ENCODE peak calls at places on chromosomes 1 and 21, in ten cellular contexts. S is colonic mucosa; I is CD4-positive, alpha-beta memory T cell; G is RWPE2; W is uterus; L is psoas muscle; T is heart right ventricle; Q is aorta; X is breast epithelium; B is heart left ventricle. Y is an unnamed sample. For H3K27me3, the result is how much of the 10 kb centered on the place peaks cover.

GRCh38 chr1:17181785-17182464 is 23.0 kb upstream of the PADI1 start:
- DNase-seq in Q (no peak), G (peak), X (no peak), W (no peak), T (no peak), B (no peak), L (no peak), S (no peak), I (peak), Y (peak)

GRCh38 chr1:183032122-183032921 is 9.1 kb downstream of the LAMC1 start:
- DNase-seq in I (no peak), X (no peak), W (no peak), G (no peak), T (no peak), S (no peak), L (no peak), Q (no peak), B (no peak), Y (no peak)

GRCh38 chr1:13583964-13584791 is 546 bp downstream of the PDPN start:
- DNase-seq in T (peak), W (peak), X (no peak), G (peak), L (peak), S (no peak), I (no peak), B (peak), Q (peak), Y (peak)

GRCh38 chr1:232837085-232837484 is 31.9 kb downstream of the MAP10 start:
- DNase-seq in S (no peak), T (no peak), Q (no peak), L (no peak), G (no peak), X (no peak), I (no peak), B (no peak), W (no peak), Y (no peak)

GRCh38 chr1:204003536-204003935 is 69.4 kb upstream of the SOX13 start:
- DNase-seq in L (no peak), X (no peak), Q (no peak), I (no peak), G (no peak), T (no peak), S (no peak), B (no peak), W (no peak), Y (no peak)

GRCh38 chr1:75640137-75640536 is 29.2 kb upstream of the SLC44A5 start:
- DNase-seq in B (no peak), G (no peak), X (no peak), I (no peak), L (no peak), S (no peak), Q (no peak), T (no peak), W (no peak), Y (no peak)

GRCh38 chr1:163063131-163064059 is 5.8 kb upstream of the RGS4 start:
- DNase-seq in Q (no peak), S (no peak), G (no peak), L (no peak), B (no peak), X (no peak), W (no peak), T (no peak), I (no peak), Y (no peak)

GRCh38 chr21:31505975-31506374 is 153.5 kb upstream of the SOD1 start:
- DNase-seq in I (peak), T (no peak), X (no peak), L (no peak), B (no peak), Q (no peak), S (no peak), G (no peak), W (no peak), Y (no peak)

GRCh38 chr1:177800386-177801058 is 169.3 kb downstream of the SEC16B start:
- DNase-seq in T (no peak), G (no peak), I (no peak), X (no peak), B (no peak), L (peak), W (no peak), Q (no peak), S (no peak), Y (no peak)

GRCh38 chr1:32539584-32540571 is 651 bp downstream of the ZBTB8A start:
- DNase-seq in T (peak), G (no peak), Q (peak), I (no peak), X (no peak), W (peak), B (peak), S (peak), L (peak), Y (peak)

GRCh38 chr1:32541064-32541566 is 1.9 kb downstream of the ZBTB8A start:
- DNase-seq in Q (no peak), B (no peak), W (no peak), G (no peak), T (no peak), S (no peak), I (no peak), X (no peak), L (no peak), Y (no peak)

GRCh38 chr1:32538887-32539583 is at the start of gene ZBTB8A:
- DNase-seq in T (peak), Q (peak), I (no peak), L (peak), G (peak), X (no peak), S (peak), W (peak), B (no peak), Y (peak)

GRCh38 chr1:32536764-32537163 is 2.5 kb upstream of the ZBTB8A start:
- DNase-seq in I (no peak), T (no peak), L (no peak), W (no peak), G (no peak), S (no peak), X (no peak), Q (no peak), B (no peak), Y (no peak)

DNA sequence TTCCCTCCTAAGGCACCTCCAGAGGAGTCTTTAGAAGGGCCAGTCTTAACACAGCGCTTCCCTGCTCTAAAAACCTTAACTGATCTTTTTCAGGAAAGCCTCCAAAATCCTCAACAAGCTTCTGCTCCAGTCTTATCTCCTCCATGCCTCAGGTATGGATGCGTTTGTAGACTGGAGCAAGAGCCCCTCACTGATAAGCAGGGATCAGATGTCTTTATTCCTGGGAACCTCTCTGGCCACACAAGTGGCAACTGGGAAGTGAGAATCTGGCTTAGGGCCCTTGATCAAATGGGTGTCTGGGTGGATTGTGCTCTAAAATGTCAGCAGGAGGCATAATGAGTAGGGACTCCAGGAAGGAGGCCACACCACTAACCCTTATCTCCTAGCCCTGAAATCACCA is 1.4 kb downstream of the ZBTB8A start:
- DNase-seq in G (no peak), L (no peak), T (no peak), S (no peak), X (no peak), W (no peak), B (no peak), Q (no peak), I (no peak), Y (no peak)
- H3K4me3 ChIP-seq in G (peak), L (peak), T (no peak), S (no peak), X (peak), W (peak), B (peak), Q (no peak), I (no peak), Y (no peak)

GRCh38 chr1:160053548-160054365 is 16.2 kb downstream of the KCNJ10 start:
- DNase-seq in G (no peak), I (no peak), X (no peak), T (no peak), S (no peak), W (no peak), Q (no peak), B (no peak), L (no peak), Y (no peak)

GRCh38 chr1:160056648-160057169 is 13.3 kb downstream of the KCNJ10 start:
- DNase-seq in G (no peak), W (no peak), B (no peak), I (no peak), L (no peak), Q (no peak), X (no peak), T (no peak), S (no peak), Y (no peak)

GRCh38 chr1:160061376-160062100 is 8.4 kb downstream of the KCNJ10 start:
- DNase-seq in G (no peak), I (no peak), W (no peak), B (no peak), L (no peak), Q (no peak), T (no peak), X (no peak), S (no peak), Y (no peak)

GRCh38 chr1:160062134-160062533 is 7.8 kb downstream of the KCNJ10 start:
- DNase-seq in Q (no peak), B (no peak), L (no peak), S (no peak), G (no peak), T (no peak), W (no peak), I (no peak), X (no peak), Y (no peak)

GRCh38 chr1:160058087-160058486 is 11.9 kb downstream of the KCNJ10 start:
- DNase-seq in Q (no peak), G (no peak), S (no peak), I (no peak), T (no peak), B (no peak), X (no peak), W (no peak), L (no peak), Y (no peak)
- H3K27me3 ChIP-seq in Q (under half), G (under half), S (under half), I (under half), T (under half), B (under half), X (under half), W (under half), L (under half), Y (under half)

GRCh38 chr1:174966000-174966572 is 33.7 kb upstream of the CACYBP start:
- DNase-seq in W (no peak), I (no peak), L (no peak), Q (no peak), X (no peak), G (no peak), T (no peak), B (no peak), S (no peak), Y (no peak)

GRCh38 chr1:174960362-174960761 is 39.4 kb upstream of the CACYBP start:
- DNase-seq in W (no peak), Q (no peak), I (no peak), L (no peak), B (no peak), T (no peak), G (no peak), S (no peak), X (no peak), Y (no peak)

GRCh38 chr1:174965006-174965971 is 34.5 kb upstream of the CACYBP start:
- DNase-seq in X (no peak), W (no peak), T (no peak), B (no peak), G (no peak), Q (no peak), I (no peak), S (peak), L (no peak), Y (peak)

GRCh38 chr1:174964261-174964984 is 35.3 kb upstream of the CACYBP start:
- DNase-seq in G (no peak), B (no peak), X (no peak), L (no peak), T (no peak), Q (no peak), I (peak), W (no peak), S (peak), Y (no peak)

GRCh38 chr1:174963547-174964125 is 36.1 kb upstream of the CACYBP start:
- DNase-seq in Q (no peak), B (no peak), W (no peak), G (no peak), L (no peak), X (no peak), I (peak), S (peak), T (no peak), Y (no peak)
- H3K27ac ChIP-seq in Q (no peak), B (peak), W (peak), G (no peak), L (peak), X (no peak), I (peak), S (peak), T (peak), Y (peak)

DNA sequence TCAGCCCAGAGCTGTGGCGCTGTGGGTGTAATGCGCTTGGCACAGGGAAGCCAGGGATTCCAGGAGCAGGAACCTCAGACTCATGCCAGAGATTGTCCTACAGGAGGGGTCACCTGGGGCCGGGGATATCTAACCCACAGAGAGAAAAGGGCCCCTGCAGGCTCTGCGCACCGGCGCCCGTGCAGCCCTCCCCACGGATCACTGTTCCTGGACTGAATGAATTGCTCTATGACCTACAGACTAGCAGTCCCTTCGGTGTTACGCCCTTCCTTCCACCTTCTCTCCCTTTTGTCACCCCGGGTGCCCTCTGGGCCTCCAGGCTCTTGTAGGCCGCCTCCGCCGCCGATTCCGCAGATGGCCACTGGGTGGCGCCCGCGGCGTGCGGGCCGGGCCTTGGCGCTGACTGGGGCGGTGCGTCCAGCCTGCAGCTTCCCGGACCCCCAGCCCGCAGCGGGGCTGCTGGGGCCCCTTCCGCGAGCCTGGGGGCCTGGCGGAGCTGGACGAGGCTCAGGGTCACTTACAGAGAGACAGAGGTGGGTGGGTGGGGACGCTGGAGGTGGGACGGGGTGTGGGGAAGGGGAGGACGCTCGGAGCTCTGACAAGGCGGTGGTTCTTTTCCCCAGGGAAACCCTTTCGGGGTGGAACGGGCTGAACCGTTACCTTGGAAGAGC is 101.3 kb downstream of the IER5 start:
- DNase-seq in Q (peak), X (no peak), G (no peak), I (peak), L (peak), B (peak), T (peak), S (peak), W (peak), Y (peak)
- H3K4me3 ChIP-seq in Q (no peak), X (peak), G (no peak), I (no peak), L (peak), B (peak), T (no peak), S (no peak), W (peak), Y (peak)

GRCh38 chr1:201740609-201741231 is 88.2 kb upstream of the IPO9 start:
- DNase-seq in Q (no peak), X (no peak), S (no peak), W (no peak), B (no peak), G (no peak), L (no peak), T (no peak), I (no peak), Y (no peak)
- H3K27me3 ChIP-seq in Q (under half), X (under half), S (under half), W (under half), B (under half), G (under half), L (under half), T (under half), I (under half), Y (under half)

GRCh38 chr1:42841440-42842147 is 4.8 kb upstream of the ZNF691 start:
- DNase-seq in S (no peak), Q (no peak), X (no peak), L (no peak), I (no peak), W (no peak), B (no peak), T (no peak), G (no peak), Y (no peak)
- H3K27ac ChIP-seq in S (no peak), Q (no peak), X (no peak), L (no peak), I (no peak), W (no peak), B (no peak), T (no peak), G (no peak), Y (no peak)

Y was measured in testis.